ENCODE peak calls at places on chromosomes 7 and 10, in seven cellular contexts. One of them, this sample, is unnamed.
A peak's percentile ranks its signal among the peaks of the same experiment; 100 is the strongest.

GRCh38 chr10:128855656-128856428 is 611.2 kb upstream of the MGMT start:
- DNase-seq in stomach: no peak
- DNase-seq in cardiac muscle cell: no peak
- DNase-seq in heart right ventricle: no peak
- DNase-seq in Peyer's patch: no peak
- DNase-seq in small intestine: no peak
- DNase-seq in colonic mucosa: no peak
- DNase-seq in this sample: no peak

GRCh38 chr10:36717118-36717517 is 408.3 kb upstream of the ANKRD30A start:
- DNase-seq in cardiac muscle cell: no peak
- DNase-seq in colonic mucosa: no peak
- DNase-seq in heart right ventricle: no peak
- DNase-seq in small intestine: no peak
- DNase-seq in stomach: no peak
- DNase-seq in Peyer's patch: no peak
- DNase-seq in this sample: no peak

GRCh38 chr7:139482662-139483466 is 609 bp downstream of the KLRG2 start:
- DNase-seq in Peyer's patch: no peak
- DNase-seq in small intestine: no peak
- DNase-seq in colonic mucosa: peak; percentile 21
- DNase-seq in heart right ventricle: no peak
- DNase-seq in stomach: no peak
- DNase-seq in cardiac muscle cell: peak; percentile 56
- DNase-seq in this sample: no peak

GRCh38 chr7:49852619-49853462 is 79.4 kb downstream of the VWC2 start:
- DNase-seq in colonic mucosa: peak; percentile 35
- DNase-seq in stomach: no peak
- DNase-seq in heart right ventricle: no peak
- DNase-seq in Peyer's patch: no peak
- DNase-seq in small intestine: peak; percentile 19
- DNase-seq in cardiac muscle cell: peak; percentile 76
- DNase-seq in this sample: no peak

GRCh38 chr10:60901561-60902235 is 42.3 kb downstream of the RHOBTB1 start:
- DNase-seq in stomach: peak; percentile 49
- DNase-seq in Peyer's patch: no peak
- DNase-seq in colonic mucosa: no peak
- DNase-seq in cardiac muscle cell: no peak
- DNase-seq in heart right ventricle: peak; percentile 76
- DNase-seq in small intestine: no peak
- DNase-seq in this sample: no peak

GRCh38 chr10:100847440-100847839 is 65.3 kb upstream of the SLF2 start:
- DNase-seq in Peyer's patch: no peak
- DNase-seq in cardiac muscle cell: no peak
- DNase-seq in heart right ventricle: no peak
- DNase-seq in stomach: no peak
- DNase-seq in small intestine: no peak
- DNase-seq in colonic mucosa: no peak
- DNase-seq in this sample: no peak

GRCh38 chr10:5645375-5645774 is 21.0 kb downstream of the ASB13 start:
- DNase-seq in cardiac muscle cell: no peak
- DNase-seq in heart right ventricle: no peak
- DNase-seq in small intestine: peak; percentile 95
- DNase-seq in Peyer's patch: peak; percentile 86
- DNase-seq in colonic mucosa: peak; percentile 83
- DNase-seq in stomach: peak; percentile 42
- DNase-seq in this sample: no peak

GRCh38 chr10:95963202-95963991 is 55.6 kb downstream of the CC2D2B start:
- DNase-seq in Peyer's patch: no peak
- DNase-seq in heart right ventricle: no peak
- DNase-seq in stomach: no peak
- DNase-seq in colonic mucosa: no peak
- DNase-seq in small intestine: no peak
- DNase-seq in cardiac muscle cell: no peak
- DNase-seq in this sample: no peak

GRCh38 chr10:33952692-33953360 is 618.4 kb upstream of the NRP1 start:
- DNase-seq in small intestine: no peak
- DNase-seq in heart right ventricle: no peak
- DNase-seq in stomach: no peak
- DNase-seq in cardiac muscle cell: no peak
- DNase-seq in Peyer's patch: no peak
- DNase-seq in colonic mucosa: no peak
- DNase-seq in this sample: no peak

GRCh38 chr10:1243486-1244182 is 187.4 kb downstream of the WDR37 start:
- DNase-seq in cardiac muscle cell: no peak
- DNase-seq in heart right ventricle: no peak
- DNase-seq in stomach: no peak
- DNase-seq in colonic mucosa: no peak
- DNase-seq in Peyer's patch: peak; percentile 37
- DNase-seq in small intestine: no peak
- DNase-seq in this sample: no peak

GRCh38 chr7:127158659-127159058 is 94.1 kb downstream of the GRM8 start:
- DNase-seq in Peyer's patch: no peak
- DNase-seq in small intestine: peak; percentile 7
- DNase-seq in cardiac muscle cell: peak; percentile 10
- DNase-seq in stomach: no peak
- DNase-seq in colonic mucosa: no peak
- DNase-seq in heart right ventricle: no peak
- DNase-seq in this sample: no peak

GRCh38 chr7:2477447-2478386 is 1.5 kb upstream of the GRIFIN start:
- DNase-seq in colonic mucosa: peak; percentile 68
- DNase-seq in Peyer's patch: peak; percentile 87
- DNase-seq in cardiac muscle cell: peak; percentile 71
- DNase-seq in stomach: peak; percentile 77
- DNase-seq in small intestine: peak; percentile 65
- DNase-seq in heart right ventricle: peak; percentile 77
- DNase-seq in this sample: peak; percentile 37

GRCh38 chr7:1053816-1054370 is 9.5 kb downstream of the GPR146 start:
- DNase-seq in colonic mucosa: no peak
- DNase-seq in cardiac muscle cell: no peak
- DNase-seq in stomach: no peak
- DNase-seq in Peyer's patch: no peak
- DNase-seq in small intestine: no peak
- DNase-seq in heart right ventricle: no peak
- DNase-seq in this sample: no peak
- H3K4me1 ChIP-seq in colonic mucosa: peaks cover 4% of the 10 kb centered on the region
- H3K4me1 ChIP-seq in cardiac muscle cell: no peaks in the 10 kb centered on the region
- H3K4me1 ChIP-seq in stomach: peaks cover 95% of the 10 kb centered on the region
- H3K4me1 ChIP-seq in Peyer's patch: peaks cover 16% of the 10 kb centered on the region
- H3K4me1 ChIP-seq in small intestine: no peaks in the 10 kb centered on the region
- H3K4me1 ChIP-seq in heart right ventricle: peaks cover 81% of the 10 kb centered on the region
- H3K4me1 ChIP-seq in this sample: peaks cover 24% of the 10 kb centered on the region

GRCh38 chr10:3774814-3775670 is 10.0 kb downstream of the KLF6 start:
- DNase-seq in cardiac muscle cell: no peak
- DNase-seq in colonic mucosa: no peak
- DNase-seq in heart right ventricle: no peak
- DNase-seq in small intestine: peak; percentile 66
- DNase-seq in Peyer's patch: peak; percentile 58
- DNase-seq in stomach: no peak
- DNase-seq in this sample: no peak
- H3K4me1 ChIP-seq in cardiac muscle cell: no peaks in the 10 kb centered on the region
- H3K4me1 ChIP-seq in colonic mucosa: peaks cover 6% of the 10 kb centered on the region
- H3K4me1 ChIP-seq in heart right ventricle: peaks cover 66% of the 10 kb centered on the region
- H3K4me1 ChIP-seq in small intestine: peaks cover 12% of the 10 kb centered on the region
- H3K4me1 ChIP-seq in Peyer's patch: no peaks in the 10 kb centered on the region
- H3K4me1 ChIP-seq in stomach: peaks cover 52% of the 10 kb centered on the region
- H3K4me1 ChIP-seq in this sample: peaks cover 49% of the 10 kb centered on the region

DNA sequence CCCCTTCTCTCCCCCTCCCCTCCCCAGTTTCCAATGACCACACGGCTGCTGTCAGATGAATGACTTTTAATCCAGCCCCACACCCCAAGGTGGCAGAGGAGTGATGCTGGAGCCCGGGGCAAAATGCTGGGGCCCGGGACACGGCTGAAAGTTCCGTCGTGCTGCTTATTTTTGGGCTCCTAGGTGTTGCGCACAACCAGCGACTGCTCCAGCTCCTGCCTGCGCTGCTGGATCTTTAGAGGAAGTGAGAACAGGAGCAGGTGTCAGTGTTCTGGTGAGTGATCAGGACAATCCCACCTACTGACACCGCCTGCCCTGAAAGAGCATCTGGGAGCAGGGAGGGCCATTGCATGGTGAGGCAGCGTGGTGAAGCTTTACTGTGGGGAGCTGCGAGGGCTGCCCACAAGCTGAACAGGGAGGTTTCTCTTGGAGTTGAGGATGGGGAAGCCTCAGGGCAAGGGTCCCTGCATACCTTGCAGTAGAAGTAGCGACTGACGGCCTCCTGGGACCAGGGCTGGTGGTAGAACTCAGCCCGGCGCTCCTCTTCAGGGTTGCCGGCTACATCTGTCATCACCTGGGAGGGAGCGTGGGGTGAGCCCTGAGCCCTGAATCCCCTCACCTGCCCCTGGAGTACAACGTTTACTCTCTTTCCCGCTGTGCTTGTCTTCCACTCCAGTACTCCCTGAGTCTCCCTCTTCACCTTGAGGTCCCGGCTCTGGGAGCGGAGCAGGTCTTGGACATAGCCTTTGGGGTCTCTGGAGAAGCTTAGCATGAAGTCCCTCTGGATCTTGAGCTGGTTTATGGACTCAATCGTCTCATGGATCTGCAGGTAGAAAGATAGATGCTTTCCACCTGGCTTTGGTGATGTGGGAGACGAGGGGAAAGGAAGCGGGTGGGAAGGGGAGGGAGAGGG is 6.9 kb downstream of the CHPF2 start:
- DNase-seq in heart right ventricle: no peak
- DNase-seq in Peyer's patch: no peak
- DNase-seq in cardiac muscle cell: no peak
- DNase-seq in colonic mucosa: no peak
- DNase-seq in small intestine: no peak
- DNase-seq in stomach: no peak
- DNase-seq in this sample: no peak
- H3K4me1 ChIP-seq in heart right ventricle: peaks cover 15% of the 10 kb centered on the region
- H3K4me1 ChIP-seq in Peyer's patch: peaks cover 12% of the 10 kb centered on the region
- H3K4me1 ChIP-seq in cardiac muscle cell: no peaks in the 10 kb centered on the region
- H3K4me1 ChIP-seq in colonic mucosa: no peaks in the 10 kb centered on the region
- H3K4me1 ChIP-seq in small intestine: no peaks in the 10 kb centered on the region
- H3K4me1 ChIP-seq in stomach: peaks cover 32% of the 10 kb centered on the region
- H3K4me1 ChIP-seq in this sample: peaks cover 19% of the 10 kb centered on the region

GRCh38 chr10:109912335-109913282 is 10.7 kb downstream of the XPNPEP1 start:
- DNase-seq in Peyer's patch: peak; percentile 56
- DNase-seq in stomach: no peak
- DNase-seq in colonic mucosa: peak; percentile 45
- DNase-seq in small intestine: peak; percentile 69
- DNase-seq in cardiac muscle cell: no peak
- DNase-seq in heart right ventricle: no peak
- DNase-seq in this sample: no peak
- H3K4me1 ChIP-seq in Peyer's patch: no peaks in the 10 kb centered on the region
- H3K4me1 ChIP-seq in stomach: peaks cover 48% of the 10 kb centered on the region
- H3K4me1 ChIP-seq in colonic mucosa: peaks cover 15% of the 10 kb centered on the region
- H3K4me1 ChIP-seq in small intestine: peaks cover 26% of the 10 kb centered on the region
- H3K4me1 ChIP-seq in cardiac muscle cell: no peaks in the 10 kb centered on the region
- H3K4me1 ChIP-seq in heart right ventricle: peaks cover 68% of the 10 kb centered on the region
- H3K4me1 ChIP-seq in this sample: peaks cover 77% of the 10 kb centered on the region

DNA sequence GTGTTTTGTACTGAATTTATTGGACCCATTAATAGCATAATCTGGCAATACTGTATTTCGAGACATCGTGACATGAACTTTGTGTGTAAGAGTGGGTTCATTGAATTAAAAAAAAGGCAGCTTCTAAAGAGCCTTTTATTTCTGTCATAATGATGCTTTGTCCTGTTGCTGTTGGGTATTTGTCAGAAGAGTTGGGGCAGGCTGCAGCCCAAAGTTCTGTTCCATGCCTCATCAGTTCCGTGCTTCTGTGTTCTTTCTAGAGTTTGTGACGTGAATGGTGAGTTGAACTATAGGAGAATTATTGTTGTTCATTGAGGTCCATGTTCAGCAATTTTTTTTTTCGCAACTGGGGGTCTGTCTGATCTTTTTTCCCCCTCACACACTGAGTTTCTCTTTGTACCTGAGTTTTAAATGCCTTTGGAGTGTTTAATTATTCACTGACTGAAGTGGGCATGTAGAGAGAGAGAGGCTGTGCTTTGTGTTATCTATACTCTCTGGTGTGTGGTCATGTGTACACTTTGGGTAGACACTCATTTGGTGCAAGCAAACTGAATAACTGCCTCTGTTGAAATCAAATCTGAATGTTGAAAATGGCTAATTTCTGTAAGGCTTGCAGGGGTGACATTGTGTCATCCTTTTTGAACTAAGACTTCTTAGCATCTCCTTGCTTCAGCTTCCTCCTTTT is 69.8 kb downstream of the ADD3 start:
- DNase-seq in Peyer's patch: no peak
- DNase-seq in small intestine: no peak
- DNase-seq in cardiac muscle cell: no peak
- DNase-seq in colonic mucosa: no peak
- DNase-seq in heart right ventricle: no peak
- DNase-seq in stomach: no peak
- DNase-seq in this sample: no peak
- H3K4me1 ChIP-seq in Peyer's patch: no peaks in the 10 kb centered on the region
- H3K4me1 ChIP-seq in small intestine: peaks cover 27% of the 10 kb centered on the region
- H3K4me1 ChIP-seq in cardiac muscle cell: peaks cover 55% of the 10 kb centered on the region
- H3K4me1 ChIP-seq in colonic mucosa: peaks cover 4% of the 10 kb centered on the region
- H3K4me1 ChIP-seq in heart right ventricle: peaks cover 97% of the 10 kb centered on the region
- H3K4me1 ChIP-seq in stomach: peaks cover 90% of the 10 kb centered on the region
- H3K4me1 ChIP-seq in this sample: peaks cover 95% of the 10 kb centered on the region

GRCh38 chr7:55120074-55120473 is 101.3 kb downstream of the EGFR start:
- DNase-seq in cardiac muscle cell: no peak
- DNase-seq in Peyer's patch: no peak
- DNase-seq in stomach: no peak
- DNase-seq in colonic mucosa: no peak
- DNase-seq in small intestine: no peak
- DNase-seq in heart right ventricle: no peak
- DNase-seq in this sample: no peak
- H3K4me1 ChIP-seq in cardiac muscle cell: no peaks in the 10 kb centered on the region
- H3K4me1 ChIP-seq in Peyer's patch: no peaks in the 10 kb centered on the region
- H3K4me1 ChIP-seq in stomach: peaks cover 21% of the 10 kb centered on the region
- H3K4me1 ChIP-seq in colonic mucosa: no peaks in the 10 kb centered on the region
- H3K4me1 ChIP-seq in small intestine: peaks cover 9% of the 10 kb centered on the region
- H3K4me1 ChIP-seq in heart right ventricle: peaks cover 16% of the 10 kb centered on the region
- H3K4me1 ChIP-seq in this sample: no peaks in the 10 kb centered on the region

DNA sequence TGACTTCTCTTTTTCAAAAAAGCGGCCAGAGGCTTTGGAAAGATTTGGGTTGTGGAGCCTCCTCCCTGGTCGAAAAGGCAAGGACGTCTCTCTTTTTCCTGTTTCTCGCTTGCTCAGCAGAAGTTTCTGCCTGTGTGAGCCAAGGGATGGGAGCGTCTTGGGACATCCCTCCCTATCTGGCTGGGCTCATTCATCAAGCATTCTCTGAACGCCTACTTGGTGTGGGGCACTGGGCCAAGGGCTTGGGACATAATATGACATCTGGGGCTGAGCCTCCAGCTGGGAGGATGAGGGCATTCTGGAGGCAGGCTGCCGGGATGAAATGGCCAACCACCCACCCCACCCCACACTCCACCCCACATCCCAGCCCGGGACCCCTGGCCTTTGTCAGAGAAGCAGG is 120.9 kb downstream of the C10orf105 start:
- DNase-seq in cardiac muscle cell: no peak
- DNase-seq in small intestine: no peak
- DNase-seq in colonic mucosa: peak; percentile 65
- DNase-seq in heart right ventricle: peak; percentile 78
- DNase-seq in stomach: peak; percentile 42
- DNase-seq in Peyer's patch: peak; percentile 79
- DNase-seq in this sample: no peak
- H3K4me1 ChIP-seq in cardiac muscle cell: no peaks in the 10 kb centered on the region
- H3K4me1 ChIP-seq in small intestine: peaks cover 4% of the 10 kb centered on the region
- H3K4me1 ChIP-seq in colonic mucosa: peaks cover 4% of the 10 kb centered on the region
- H3K4me1 ChIP-seq in heart right ventricle: peaks cover 41% of the 10 kb centered on the region
- H3K4me1 ChIP-seq in stomach: peaks cover 17% of the 10 kb centered on the region
- H3K4me1 ChIP-seq in Peyer's patch: no peaks in the 10 kb centered on the region
- H3K4me1 ChIP-seq in this sample: no peaks in the 10 kb centered on the region